ENCODE peak calls at places on chromosomes 1 and 21, in nine cellular contexts. O is H9; F is GM23338; U is pancreas; A is BE2C; K is neural progenitor cell; Q is psoas muscle; D is effector memory CD4-positive, alpha-beta T cell; L is OCI-LY7. S is an unnamed sample. For H3K4me1, the result is how much of the 10 kb centered on the place peaks cover.

GRCh38 chr1:224425279-224425884 is 9.2 kb downstream of the WDR26 start:
- DNase-seq in O (no peak), F (no peak), U (no peak), A (no peak), K (no peak), Q (no peak), D (no peak), L (no peak), S (no peak)

GRCh38 chr1:2966940-2967725 is 54.1 kb upstream of the ACTRT2 start:
- DNase-seq in O (no peak), F (no peak), U (peak), A (no peak), K (no peak), Q (no peak), D (no peak), L (no peak), S (no peak)

GRCh38 chr1:152167835-152168534 is 9.0 kb upstream of the RPTN start:
- DNase-seq in O (no peak), F (no peak), U (no peak), A (no peak), K (no peak), Q (no peak), D (no peak), L (no peak), S (no peak)

GRCh38 chr1:59125711-59126320 is 171.1 kb upstream of the FGGY start:
- DNase-seq in O (no peak), F (no peak), U (no peak), A (no peak), K (no peak), Q (no peak), D (no peak), L (no peak), S (no peak)

GRCh38 chr1:155499953-155500621 is 62.5 kb downstream of the ASH1L start:
- DNase-seq in O (no peak), F (peak), U (no peak), A (peak), K (no peak), Q (no peak), D (no peak), L (peak), S (no peak)

GRCh38 chr1:198873696-198874230 is 234.9 kb downstream of the PTPRC start:
- DNase-seq in O (no peak), F (no peak), U (no peak), A (no peak), K (no peak), Q (no peak), D (no peak), L (no peak), S (no peak)

GRCh38 chr1:235557495-235557894 is 53.2 kb upstream of the B3GALNT2 start:
- DNase-seq in O (peak), F (peak), U (no peak), A (peak), K (peak), Q (no peak), D (no peak), L (peak), S (no peak)

GRCh38 chr1:161726631-161727342 is 5.4 kb downstream of the FCRLB start:
- DNase-seq in O (peak), F (peak), U (peak), A (peak), K (peak), Q (peak), D (peak), L (peak), S (peak)

GRCh38 chr1:1598720-1599029 is 1.3 kb downstream of the FNDC10 start:
- DNase-seq in O (no peak), F (no peak), U (no peak), A (no peak), K (no peak), Q (no peak), D (no peak), L (no peak), S (no peak)

GRCh38 chr1:57623039-57623790 is 199.4 kb upstream of the DAB1 start:
- DNase-seq in O (peak), F (peak), U (no peak), A (no peak), K (peak), Q (peak), D (no peak), L (no peak), S (no peak)

GRCh38 chr1:63322248-63322943 is at the start of gene FOXD3:
- DNase-seq in O (peak), F (peak), U (peak), A (peak), K (peak), Q (peak), D (no peak), L (peak), S (no peak)

GRCh38 chr1:198597690-198598430 is 41.0 kb upstream of the PTPRC start:
- DNase-seq in O (no peak), F (no peak), U (no peak), A (no peak), K (no peak), Q (no peak), D (no peak), L (peak), S (no peak)

GRCh38 chr1:228087771-228088251 is 5.3 kb downstream of the ARF1 start:
- DNase-seq in O (no peak), F (no peak), U (peak), A (no peak), K (no peak), Q (peak), D (no peak), L (no peak), S (no peak)

GRCh38 chr1:3346478-3346877 is 108.0 kb upstream of the ARHGEF16 start:
- DNase-seq in O (no peak), F (no peak), U (no peak), A (no peak), K (no peak), Q (no peak), D (no peak), L (no peak), S (no peak)

GRCh38 chr1:16236091-16236494 is 890 bp downstream of the CPLANE2 start:
- DNase-seq in O (no peak), F (peak), U (peak), A (peak), K (peak), Q (no peak), D (peak), L (peak), S (no peak)

GRCh38 chr1:34164510-34165381 is at the start of gene CSMD2:
- DNase-seq in O (peak), F (peak), U (peak), A (no peak), K (peak), Q (peak), D (no peak), L (no peak), S (no peak)

GRCh38 chr1:53763461-53763860 is 24.5 kb upstream of the GLIS1 start:
- DNase-seq in O (no peak), F (peak), U (no peak), A (no peak), K (no peak), Q (no peak), D (no peak), L (no peak), S (no peak)

GRCh38 chr1:27332536-27333281 is 9.1 kb upstream of the SYTL1 start:
- DNase-seq in O (peak), F (peak), U (no peak), A (peak), K (peak), Q (peak), D (peak), L (peak), S (no peak)

DNA sequence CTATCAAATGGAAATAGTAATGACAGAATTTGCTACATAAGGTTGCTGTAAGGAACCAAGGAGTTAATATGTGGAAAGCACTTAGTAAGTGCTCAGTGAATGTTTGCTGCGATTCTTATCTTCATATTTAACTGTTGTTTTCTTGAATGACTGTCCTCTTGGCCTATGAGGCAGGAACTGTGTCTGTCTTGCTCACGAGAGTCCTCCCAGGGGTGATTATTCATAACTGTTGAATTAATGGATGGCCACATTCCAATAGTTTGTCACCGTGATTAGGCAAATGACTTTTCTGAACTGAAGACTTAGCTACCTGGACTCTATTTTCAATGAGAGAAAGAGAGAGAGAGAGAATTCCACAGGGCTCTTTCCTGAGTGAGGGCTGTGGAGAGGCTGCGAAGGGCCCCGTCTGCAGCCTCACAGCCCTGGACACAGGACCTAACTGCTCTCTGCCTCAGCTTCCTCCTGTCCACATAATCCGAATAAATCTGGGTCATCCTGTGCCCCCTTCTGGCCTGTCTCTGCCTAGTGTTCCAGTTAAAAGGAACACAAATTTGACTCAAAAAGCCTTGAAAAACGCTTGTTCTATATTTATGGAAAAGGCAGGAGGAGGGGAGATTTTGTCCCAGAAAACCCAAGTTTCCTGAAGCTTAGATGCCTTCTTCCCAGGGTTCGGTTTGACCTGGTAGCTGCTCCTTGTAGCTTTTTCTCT is 8.5 kb downstream of the EDN2 start:
- DNase-seq in O (no peak), F (no peak), U (no peak), A (no peak), K (no peak), Q (no peak), D (no peak), L (no peak), S (no peak)
- H3K4me1 ChIP-seq in O (under half), F (under half), U (under half), A (under half), K (under half), Q (under half), D (under half), L (under half), S (under half)

DNA sequence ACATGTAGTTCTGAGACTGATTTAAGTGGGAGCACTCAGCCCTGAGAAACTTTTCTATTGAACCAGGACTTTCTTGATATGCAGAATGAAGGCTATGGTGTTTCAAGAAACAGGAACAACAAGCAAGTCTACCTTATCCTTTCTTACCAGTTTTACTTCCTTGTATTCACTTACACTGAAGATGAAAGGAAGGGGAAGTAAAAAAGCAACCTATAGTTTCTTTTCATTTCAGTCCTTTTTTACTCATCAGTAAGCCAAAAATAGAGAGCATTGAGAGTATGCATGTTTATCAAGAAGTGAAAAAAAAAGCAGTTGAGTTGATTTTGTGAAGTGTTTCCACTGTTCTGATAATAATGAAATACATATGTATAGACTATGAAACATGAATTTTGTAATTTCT is 1010.3 kb downstream of the AMY1C start:
- DNase-seq in O (no peak), F (no peak), U (no peak), A (no peak), K (no peak), Q (no peak), D (no peak), L (peak), S (no peak)
- H3K4me1 ChIP-seq in O (under half), F (under half), U (under half), A (under half), K (under half), Q (under half), D (under half), L (under half), S (under half)

GRCh38 chr21:43276811-43277210 is 108.0 kb downstream of the CRYAA start:
- DNase-seq in O (no peak), F (no peak), U (peak), A (peak), K (no peak), Q (peak), D (no peak), L (no peak), S (no peak)
- H3K4me1 ChIP-seq in O (under half), F (under half), U (under half), A (under half), K (under half), Q (under half), D (under half), L (under half), S (under half)

DNA sequence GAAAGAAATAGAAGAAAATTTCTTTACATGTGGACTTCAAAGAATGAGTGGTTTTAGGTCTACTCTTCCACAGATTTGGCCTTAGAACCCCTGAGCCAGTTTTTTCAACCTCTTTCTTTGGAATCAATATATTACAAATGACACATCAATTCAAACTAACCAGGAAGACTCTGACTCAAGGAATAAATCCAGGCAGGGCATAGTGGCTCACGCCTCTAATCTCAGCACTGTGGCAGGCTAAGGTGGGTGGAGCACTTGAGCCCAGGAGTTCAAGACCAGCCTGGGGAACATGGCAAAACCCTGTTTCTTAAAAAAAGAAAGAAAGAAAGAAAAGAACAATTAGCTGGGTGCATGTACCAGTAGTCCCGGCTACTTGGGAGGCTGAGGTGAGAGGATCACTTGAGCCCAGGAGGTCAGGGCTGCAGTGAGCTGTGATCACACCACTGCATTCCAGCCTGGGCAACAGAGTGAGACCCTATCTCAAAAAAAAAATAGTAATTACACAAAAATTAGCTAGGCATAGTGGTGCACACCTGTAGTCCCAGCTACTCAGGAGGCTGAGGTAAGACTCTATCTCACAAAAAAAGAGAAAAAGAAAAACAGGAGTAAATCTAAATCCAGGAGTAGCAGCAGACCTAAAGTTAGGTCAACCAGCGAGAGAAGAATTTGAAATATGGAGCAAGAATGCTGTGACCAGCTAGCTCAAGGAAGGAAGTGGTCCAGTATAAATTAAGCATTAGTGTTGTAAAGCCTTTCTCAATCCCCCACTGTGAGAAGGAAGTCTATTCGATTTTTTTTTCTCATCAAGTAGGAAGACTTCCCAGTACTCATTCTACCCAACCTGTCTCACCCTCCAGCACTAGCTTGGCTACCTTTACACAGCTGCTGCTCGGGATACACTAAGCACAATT is 1.9 kb downstream of the SORT1 start:
- DNase-seq in O (no peak), F (peak), U (no peak), A (no peak), K (peak), Q (no peak), D (no peak), L (peak), S (no peak)
- H3K4me1 ChIP-seq in O (under half), F (under half), U (half or more), A (under half), K (under half), Q (under half), D (under half), L (half or more), S (under half)

DNA sequence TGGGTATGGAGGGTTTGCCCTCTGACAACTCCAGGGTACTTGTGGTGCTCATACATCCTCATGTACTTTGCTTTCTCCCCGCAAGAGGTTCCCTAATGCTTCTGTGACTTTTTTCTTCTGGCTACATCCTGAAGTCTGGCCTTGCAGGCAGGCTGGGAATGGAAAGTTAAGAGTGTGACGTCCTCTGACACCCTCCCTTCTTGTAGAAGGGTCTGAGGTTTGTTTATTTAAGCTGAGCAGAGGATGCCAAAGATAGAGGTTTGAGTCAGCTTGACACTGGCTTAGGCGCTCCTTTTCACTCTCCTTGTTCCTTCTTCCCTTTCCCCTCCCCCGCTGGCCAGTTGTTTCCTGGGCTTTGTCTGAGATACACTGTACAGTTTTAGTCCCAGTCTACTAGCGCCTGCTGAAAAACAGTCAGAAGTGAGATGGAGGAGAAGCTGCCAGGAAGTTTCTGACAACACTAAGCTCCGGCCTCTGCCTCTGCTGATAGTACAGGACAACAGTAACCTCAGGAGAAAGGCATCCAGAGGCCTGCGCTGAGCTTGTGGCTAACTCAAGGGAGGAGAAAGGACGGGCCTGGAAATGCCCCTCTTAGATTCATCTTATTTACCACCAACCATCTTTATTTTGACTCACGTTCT is at the start of gene MACF1:
- DNase-seq in O (peak), F (peak), U (no peak), A (no peak), K (peak), Q (peak), D (no peak), L (peak), S (peak)
- H3K4me1 ChIP-seq in O (under half), F (under half), U (under half), A (under half), K (under half), Q (under half), D (under half), L (half or more), S (under half)

S was measured in thoracic aorta.